ENCODE peak calls at places on chromosomes 2 and 18, in five cellular contexts. Z is COR-L47; Y is WERI-Rb-1; D is stimulated activated CD4-positive, alpha-beta T cell treated with anti-CD3 and anti-CD28 coated beads, TNF-alpha, amount 100 ng/mL, for 4 hours; L is Kasumi-1. V is an unnamed sample.
A peak's percentile ranks its signal among the peaks of the same experiment; 100 is the strongest.

GRCh38 chr2:72744049-72744448 is 81.8 kb downstream of the EXOC6B start:
- DNase-seq in Z (no peak), Y (no peak), D (no peak), L (no peak), V (no peak)

GRCh38 chr2:27943138-27943537 is 52.6 kb downstream of the BABAM2 start:
- DNase-seq in Z (no peak), Y (no peak), D (no peak), L (no peak), V (peak; percentile 25)

GRCh38 chr2:113700186-113700841 is 56.1 kb downstream of the SLC35F5 start:
- DNase-seq in Z (peak; percentile 18), Y (peak; percentile 22), D (peak; percentile 13), L (no peak), V (peak; percentile 24)

GRCh38 chr2:42127425-42128424 is 41.4 kb upstream of the EML4 start:
- DNase-seq in Z (no peak), Y (peak; percentile 24), D (no peak), L (no peak), V (no peak)

GRCh38 chr2:10375570-10376266 is 72.4 kb downstream of the ODC1 start:
- DNase-seq in Z (peak; percentile 92), Y (no peak), D (peak; percentile 14), L (peak; percentile 55), V (peak; percentile 51)

GRCh38 chr2:84792856-84793522 is 87.9 kb downstream of the TRABD2A start:
- DNase-seq in Z (no peak), Y (no peak), D (no peak), L (no peak), V (no peak)

GRCh38 chr2:15939556-15939853 is 845 bp upstream of the MYCN start:
- DNase-seq in Z (no peak), Y (no peak), D (no peak), L (no peak), V (no peak)

GRCh38 chr2:113818382-113818951 is 62.0 kb upstream of the SLC35F5 start:
- DNase-seq in Z (no peak), Y (peak; percentile 54), D (no peak), L (no peak), V (no peak)

GRCh38 chr18:25726278-25726677 is 364.1 kb downstream of the SS18 start:
- DNase-seq in Z (no peak), Y (peak; percentile 15), D (no peak), L (no peak), V (no peak)

GRCh38 chr2:96253006-96253405 is 12.8 kb downstream of the TMEM127 start:
- DNase-seq in Z (no peak), Y (no peak), D (no peak), L (no peak), V (no peak)

GRCh38 chr2:11307764-11308415 is 36.5 kb downstream of the ROCK2 start:
- DNase-seq in Z (no peak), Y (no peak), D (no peak), L (no peak), V (no peak)

GRCh38 chr2:69185807-69186206 is 172.8 kb downstream of the ANTXR1 start:
- DNase-seq in Z (peak; percentile 91), Y (no peak), D (no peak), L (no peak), V (no peak)

GRCh38 chr2:240287496-240288086 is 147.1 kb upstream of the OTOS start:
- DNase-seq in Z (no peak), Y (no peak), D (no peak), L (no peak), V (no peak)

GRCh38 chr2:101113441-101114267 is 37.5 kb downstream of the TBC1D8 start:
- DNase-seq in Z (peak; percentile 56), Y (no peak), D (no peak), L (peak; percentile 28), V (no peak)

GRCh38 chr2:97704989-97705388 is 8.4 kb upstream of the ZAP70 start:
- DNase-seq in Z (no peak), Y (no peak), D (no peak), L (no peak), V (no peak)

GRCh38 chr2:33278245-33278943 is 198.1 kb upstream of the RASGRP3 start:
- DNase-seq in Z (no peak), Y (no peak), D (no peak), L (no peak), V (no peak)

GRCh38 chr2:46273225-46273863 is 23.9 kb upstream of the EPAS1 start:
- DNase-seq in Z (no peak), Y (no peak), D (no peak), L (no peak), V (no peak)

GRCh38 chr2:19256239-19256638 is 102.2 kb downstream of the OSR1 start:
- DNase-seq in Z (no peak), Y (no peak), D (no peak), L (no peak), V (no peak)

GRCh38 chr2:173612354-173612753 is 257.7 kb downstream of the CDCA7 start:
- DNase-seq in Z (no peak), Y (no peak), D (no peak), L (no peak), V (no peak)

GRCh38 chr18:65567372-65567771 is 183.4 kb upstream of the CDH7 start:
- DNase-seq in Z (peak; percentile 12), Y (no peak), D (no peak), L (peak; percentile 79), V (no peak)

GRCh38 chr2:178246696-178247095 is 52.4 kb downstream of the OSBPL6 start:
- DNase-seq in Z (no peak), Y (no peak), D (no peak), L (no peak), V (no peak)

GRCh38 chr2:68031546-68032160 is 31.2 kb downstream of the C1D start:
- DNase-seq in Z (peak; percentile 42), Y (no peak), D (no peak), L (peak; percentile 65), V (peak; percentile 9)

GRCh38 chr2:188201639-188202038 is 90.0 kb upstream of the GULP1 start:
- DNase-seq in Z (no peak), Y (no peak), D (no peak), L (no peak), V (no peak)

GRCh38 chr2:102166189-102166845 is 20.5 kb upstream of the IL1RL2 start:
- DNase-seq in Z (no peak), Y (no peak), D (no peak), L (no peak), V (no peak)

GRCh38 chr2:98569197-98569793 is 39.0 kb downstream of the COA5 start:
- DNase-seq in Z (peak; percentile 16), Y (peak; percentile 67), D (peak; percentile 33), L (no peak), V (no peak)

GRCh38 chr2:212902421-212902820 is 249.0 kb downstream of the IKZF2 start:
- DNase-seq in Z (no peak), Y (no peak), D (no peak), L (no peak), V (no peak)

GRCh38 chr2:113716291-113716690 is 40.2 kb downstream of the SLC35F5 start:
- DNase-seq in Z (no peak), Y (no peak), D (no peak), L (no peak), V (no peak)

GRCh38 chr2:238113611-238114010 is 13.5 kb downstream of the ESPNL start:
- DNase-seq in Z (no peak), Y (peak; percentile 3), D (no peak), L (no peak), V (no peak)

GRCh38 chr18:37563810-37564511 is 1.6 kb downstream of the CELF4 start:
- DNase-seq in Z (peak; percentile 33), Y (no peak), D (no peak), L (no peak), V (no peak)

GRCh38 chr18:56436651-56437050 is 201.7 kb downstream of the TXNL1 start:
- DNase-seq in Z (no peak), Y (no peak), D (no peak), L (no peak), V (no peak)

GRCh38 chr2:136383161-136383560 is 265.2 kb upstream of the CXCR4 start:
- DNase-seq in Z (no peak), Y (no peak), D (no peak), L (no peak), V (no peak)

GRCh38 chr2:168560817-168561485 is 104.9 kb downstream of the CERS6 start:
- DNase-seq in Z (no peak), Y (no peak), D (no peak), L (no peak), V (no peak)

GRCh38 chr2:207831569-207832248 is 62.0 kb upstream of the FZD5 start:
- DNase-seq in Z (no peak), Y (no peak), D (no peak), L (no peak), V (no peak)

GRCh38 chr2:59654753-59655152 is 898.7 kb downstream of the BCL11A start:
- DNase-seq in Z (no peak), Y (no peak), D (no peak), L (no peak), V (no peak)

GRCh38 chr2:11074246-11074820 is 80.9 kb upstream of the SLC66A3 start:
- DNase-seq in Z (no peak), Y (no peak), D (no peak), L (no peak), V (no peak)

GRCh38 chr18:79283341-79283879 is 112.3 kb upstream of the NFATC1 start:
- DNase-seq in Z (peak; percentile 63), Y (no peak), D (no peak), L (no peak), V (no peak)

V was measured in GDM1.